ENCODE peak calls at places on chromosome 5, in six cellular contexts. I, V, N, P, U and M are unnamed samples.

GRCh38 chr5:132293992-132294727 is at the start of gene SLC22A4:
- DNase-seq in I (peak; percentile 41), V (peak; percentile 91), N (peak; percentile 78), P (peak; percentile 85), U (peak; percentile 92), M (peak; percentile 91)

GRCh38 chr5:127696688-127697087 is 6.5 kb upstream of the CCDC192 start:
- DNase-seq in I (no peak), V (no peak), N (no peak), P (peak; percentile 91), U (no peak), M (no peak)

GRCh38 chr5:76483433-76483832 is 80.3 kb downstream of the IQGAP2 start:
- DNase-seq in I (no peak), V (no peak), N (no peak), P (no peak), U (no peak), M (no peak)

GRCh38 chr5:10704949-10705621 is 55.9 kb downstream of the DAP start:
- DNase-seq in I (no peak), V (no peak), N (no peak), P (peak; percentile 64), U (no peak), M (no peak)

GRCh38 chr5:144336191-144336590 is 165.5 kb downstream of the KCTD16 start:
- DNase-seq in I (no peak), V (no peak), N (no peak), P (no peak), U (no peak), M (no peak)

GRCh38 chr5:171483453-171484177 is 64.2 kb downstream of the FGF18 start:
- DNase-seq in I (no peak), V (peak; percentile 88), N (no peak), P (peak; percentile 96), U (no peak), M (peak; percentile 84)

GRCh38 chr5:143041461-143041860 is 271.3 kb downstream of the ARHGAP26 start:
- DNase-seq in I (no peak), V (no peak), N (no peak), P (no peak), U (no peak), M (no peak)

GRCh38 chr5:1241509-1242080 is 16.4 kb downstream of the SLC6A18 start:
- DNase-seq in I (no peak), V (no peak), N (no peak), P (no peak), U (no peak), M (no peak)

GRCh38 chr5:112240011-112240410 is 179.1 kb downstream of the EPB41L4A start:
- DNase-seq in I (no peak), V (no peak), N (no peak), P (peak; percentile 1), U (no peak), M (no peak)

GRCh38 chr5:137563301-137563645 is 64.1 kb upstream of the SPOCK1 start:
- DNase-seq in I (no peak), V (no peak), N (no peak), P (no peak), U (no peak), M (no peak)

GRCh38 chr5:31036407-31036806 is 157.1 kb upstream of the CDH6 start:
- DNase-seq in I (no peak), V (no peak), N (no peak), P (peak; percentile 75), U (no peak), M (no peak)

GRCh38 chr5:141172381-141173204 is at the start of gene PCDHB7:
- DNase-seq in I (no peak), V (no peak), N (peak; percentile 19), P (peak; percentile 25), U (no peak), M (peak; percentile 40)

GRCh38 chr5:178839319-178839704 is 20.4 kb upstream of the ZNF354B start:
- DNase-seq in I (peak; percentile 8), V (no peak), N (peak; percentile 25), P (no peak), U (peak; percentile 51), M (no peak)

GRCh38 chr5:124162782-124163532 is 583.5 kb downstream of the ZNF608 start:
- DNase-seq in I (no peak), V (peak; percentile 32), N (no peak), P (no peak), U (no peak), M (peak; percentile 32)

GRCh38 chr5:123157797-123158528 is 68.9 kb downstream of the PRDM6 start:
- DNase-seq in I (no peak), V (no peak), N (no peak), P (peak; percentile 91), U (no peak), M (no peak)

GRCh38 chr5:179225387-179225786 is 119.9 kb downstream of the ADAMTS2 start:
- DNase-seq in I (no peak), V (no peak), N (no peak), P (no peak), U (peak; percentile 32), M (no peak)

GRCh38 chr5:177132504-177133118 is 962 bp upstream of the NSD1 start:
- DNase-seq in I (peak; percentile 70), V (peak; percentile 27), N (no peak), P (no peak), U (no peak), M (no peak)